ENCODE peak calls at places on chromosomes 4 and X, in five cellular contexts. N is HFFc6, L is body of pancreas, U is lung, X is GM10248. R is an unnamed sample.

GRCh38 chr4:25346913-25347312 is 30.1 kb upstream of the ANAPC4 start:
- DNase-seq in N (no peak), X (peak; percentile 30), L (no peak), U (no peak), R (no peak)

GRCh38 chr4:177251237-177251636 is 58.4 kb upstream of the NEIL3 start:
- DNase-seq in L (no peak), U (no peak), X (no peak), N (no peak), R (no peak)

GRCh38 chr4:59612235-59612634 is 1587.9 kb upstream of the ADGRL3 start:
- DNase-seq in L (no peak), N (peak; percentile 16), U (no peak), X (no peak), R (no peak)

GRCh38 chr4:75848891-75849290 is 53.4 kb downstream of the PPEF2 start:
- DNase-seq in X (no peak), N (peak; percentile 78), U (no peak), L (no peak), R (no peak)

GRCh38 chr4:99402765-99403164 is 32.4 kb downstream of the ADH7 start:
- DNase-seq in L (no peak), X (no peak), U (no peak), N (no peak), R (no peak)

GRCh38 chr4:22906046-22906445 is 213.3 kb downstream of the GBA3 start:
- DNase-seq in U (no peak), N (no peak), L (no peak), X (no peak), R (no peak)

GRCh38 chrX:95956780-95957179 is 727.9 kb upstream of the DIAPH2 start:
- DNase-seq in U (no peak), N (no peak), L (no peak), X (no peak), R (no peak)

GRCh38 chr4:154982187-154983047 is 201.3 kb downstream of the RBM46 start:
- DNase-seq in U (peak; percentile 58), N (no peak), L (peak; percentile 62), X (peak; percentile 40), R (peak; percentile 74)

GRCh38 chr4:26583538-26583864 is 383 bp upstream of the TBC1D19 start:
- DNase-seq in N (no peak), L (no peak), X (no peak), U (no peak), R (no peak)

GRCh38 chrX:65537229-65537628 is 2.6 kb upstream of the LAS1L start:
- DNase-seq in L (no peak), N (no peak), U (no peak), X (no peak), R (no peak)

GRCh38 chrX:27890611-27891010 is 82.8 kb downstream of the MAGEB10 start:
- DNase-seq in U (no peak), X (no peak), N (peak; percentile 43), L (no peak), R (no peak)

GRCh38 chr4:137427411-137427810 is 104.9 kb downstream of the PCDH18 start:
- DNase-seq in L (no peak), X (no peak), U (no peak), N (no peak), R (no peak)

GRCh38 chr4:113384600-113384999 is 335.1 kb downstream of the ANK2 start:
- DNase-seq in X (no peak), N (peak; percentile 66), L (no peak), U (no peak), R (no peak)

GRCh38 chr4:10951306-10951705 is 266.7 kb upstream of the CLNK start:
- DNase-seq in N (no peak), L (no peak), U (no peak), X (no peak), R (no peak)

GRCh38 chr4:100428051-100428450 is 89.8 kb downstream of the EMCN start:
- DNase-seq in U (no peak), N (peak; percentile 48), X (no peak), L (no peak), R (no peak)

GRCh38 chrX:39157006-39157405 is 355.7 kb downstream of the MID1IP1 start:
- DNase-seq in X (no peak), U (no peak), L (no peak), N (no peak), R (no peak)

GRCh38 chr4:78032446-78032845 is 24.7 kb upstream of the FRAS1 start:
- DNase-seq in N (no peak), L (no peak), X (no peak), U (no peak), R (no peak)

GRCh38 chr4:114267976-114268375 is 288.5 kb upstream of the ARSJ start:
- DNase-seq in N (no peak), L (no peak), X (no peak), U (no peak), R (no peak)

GRCh38 chrX:44306336-44306735 is 37.1 kb downstream of the EFHC2 start:
- DNase-seq in L (no peak), U (no peak), N (no peak), X (no peak), R (peak; percentile 37)

GRCh38 chr4:167890226-167890625 is 202.1 kb upstream of the ANXA10 start:
- DNase-seq in X (no peak), N (no peak), U (no peak), L (no peak), R (no peak)

GRCh38 chr4:19455850-19456602 is 795.7 kb upstream of the SLIT2 start:
- DNase-seq in L (no peak), U (no peak), N (no peak), X (no peak), R (no peak)

GRCh38 chr4:19807505-19807904 is 444.2 kb upstream of the SLIT2 start:
- DNase-seq in U (no peak), X (no peak), L (no peak), N (peak; percentile 73), R (no peak)

GRCh38 chr4:38132140-38132673 is 172.0 kb downstream of the PTTG2 start:
- DNase-seq in U (no peak), L (peak; percentile 56), N (peak; percentile 87), X (peak; percentile 72), R (no peak)

GRCh38 chr4:120611092-120611491 is 311.4 kb downstream of the PRDM5 start:
- DNase-seq in L (no peak), X (no peak), N (no peak), U (no peak), R (no peak)

GRCh38 chr4:118683513-118683912 is 1.7 kb upstream of the METTL14 start:
- DNase-seq in L (no peak), U (no peak), N (no peak), X (no peak), R (no peak)

GRCh38 chrX:14362731-14363130 is 166.6 kb upstream of the GLRA2 start:
- DNase-seq in X (no peak), N (peak; percentile 26), U (no peak), L (no peak), R (no peak)

GRCh38 chr4:142875117-142875516 is 29.0 kb upstream of the INPP4B start:
- DNase-seq in N (no peak), L (no peak), U (no peak), X (no peak), R (no peak)
- TF ChIP-seq CTCF in N (peak; percentile 34), L (no peak), U (no peak), X (no peak), R (no peak)

DNA sequence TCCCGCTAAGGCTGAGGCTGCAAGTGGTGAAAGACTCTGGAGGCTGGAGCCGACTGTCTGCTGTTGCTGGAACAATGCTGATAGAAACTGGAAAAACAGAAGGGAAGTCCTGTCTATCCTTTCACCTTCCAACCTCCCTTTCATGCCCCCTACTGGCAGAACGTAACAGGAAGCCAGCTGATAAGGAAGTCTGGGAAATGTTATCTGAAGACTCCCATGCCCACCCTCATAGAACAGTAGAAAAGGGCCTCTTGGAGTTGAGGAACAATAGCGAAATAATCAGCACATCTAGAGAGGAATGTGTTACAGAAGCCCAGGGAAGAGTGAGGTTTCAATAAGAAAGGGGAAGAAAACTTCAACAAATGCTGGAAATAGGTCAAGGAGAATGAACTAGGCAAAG is 117.1 kb upstream of the DKK2 start:
- DNase-seq in L (no peak), N (peak; percentile 21), U (no peak), X (no peak), R (no peak)
- TF ChIP-seq CTCF in L (no peak), N (peak; percentile 76), U (no peak), X (peak; percentile 17), R (no peak)

GRCh38 chrX:8820910-8821527 is 19.8 kb upstream of the FAM9A start:
- DNase-seq in L (no peak), U (no peak), N (no peak), X (no peak), R (no peak)
- TF ChIP-seq CTCF in L (no peak), U (no peak), N (peak; percentile 29), X (no peak), R (no peak)

DNA sequence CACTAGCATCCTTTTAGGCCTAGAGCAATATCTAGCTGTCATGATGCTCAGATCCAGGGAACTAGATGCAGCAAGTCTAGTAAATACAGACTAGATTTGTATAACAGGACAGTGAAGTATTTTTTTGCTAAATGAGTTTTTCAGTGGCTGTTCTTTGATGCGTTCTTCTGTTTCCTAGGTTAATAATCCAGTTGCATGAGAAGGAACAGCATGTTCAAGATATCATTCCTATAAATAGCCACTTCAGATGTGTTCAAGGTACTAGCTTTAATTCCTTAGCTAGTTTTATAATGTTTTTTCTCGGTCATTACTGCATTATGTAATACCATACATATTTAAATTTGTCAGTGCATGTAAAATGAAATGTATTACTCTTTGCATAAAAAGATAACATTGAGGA is 4.7 kb downstream of the OCRL start:
- DNase-seq in N (no peak), X (no peak), L (no peak), U (no peak), R (no peak)
- TF ChIP-seq CTCF in N (no peak), X (no peak), L (no peak), U (no peak), R (no peak)

DNA sequence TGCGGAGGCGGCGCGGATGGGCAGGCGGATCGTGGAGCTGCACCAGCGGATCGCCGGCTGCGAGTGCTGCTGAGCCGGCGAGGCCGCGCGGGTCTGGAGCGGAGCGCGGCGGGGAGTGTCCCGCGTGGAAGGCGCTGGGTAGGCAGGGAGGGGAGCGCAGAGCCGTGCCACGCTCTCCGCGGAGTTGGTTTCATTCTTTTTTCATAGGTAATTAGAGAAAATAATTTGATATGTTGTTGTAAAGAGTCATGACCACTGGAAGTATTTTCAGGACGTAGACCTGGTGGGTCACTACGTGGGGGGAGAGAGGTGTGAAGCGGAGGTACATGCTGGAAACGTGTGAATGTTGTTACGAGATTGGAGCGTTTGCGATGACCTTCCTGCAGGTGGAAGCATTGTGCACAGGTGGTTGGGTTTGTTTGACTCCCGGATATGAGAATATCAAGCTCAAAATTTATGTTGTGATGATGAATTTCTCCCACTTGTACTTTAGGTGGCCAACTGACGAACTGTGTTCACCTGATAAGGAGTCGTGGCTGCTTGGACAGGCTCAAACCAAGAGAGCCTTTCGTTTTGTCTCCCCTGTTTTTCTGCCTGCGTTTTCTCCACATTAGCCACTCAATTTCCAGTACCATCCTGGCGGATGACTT is 19.1 kb upstream of the S100P start:
- DNase-seq in U (no peak), N (no peak), X (peak; percentile 68), L (peak; percentile 44), R (peak; percentile 58)
- TF ChIP-seq CTCF in U (peak; percentile 27), N (peak; percentile 67), X (peak; percentile 47), L (no peak), R (no peak)

GRCh38 chr4:104394409-104394813 is 100.3 kb downstream of the CXXC4 start:
- DNase-seq in U (no peak), X (no peak), L (no peak), N (no peak), R (no peak)
- TF ChIP-seq CTCF in U (no peak), X (no peak), L (no peak), N (no peak), R (no peak)

GRCh38 chr4:153649572-153649991 is 34.5 kb upstream of the TLR2 start:
- DNase-seq in U (no peak), N (no peak), X (no peak), L (no peak), R (no peak)
- TF ChIP-seq CTCF in U (no peak), N (peak; percentile 63), X (peak; percentile 22), L (no peak), R (no peak)

GRCh38 chrX:74458738-74459137 is 37.4 kb downstream of the SLC16A2 start:
- DNase-seq in U (no peak), L (no peak), N (peak; percentile 72), X (no peak), R (no peak)
- TF ChIP-seq CTCF in U (no peak), L (no peak), N (peak; percentile 18), X (no peak), R (no peak)

R was measured in stomach.